ENCODE peak calls at places on chromosomes 5 and 9, in ten cellular contexts. K, F, Z, Y, H, G, U, D, E and Q are unnamed samples.

GRCh38 chr9:77770340-77770739 is 122.2 kb upstream of the GNA14 start:
- DNase-seq in K (no peak), F (no peak), Z (no peak), Y (no peak), H (no peak), G (peak), U (no peak), D (no peak), E (no peak), Q (no peak)

GRCh38 chr9:93713716-93714115 is 137.3 kb downstream of the PHF2 start:
- DNase-seq in K (no peak), F (no peak), Z (no peak), Y (no peak), H (no peak), G (no peak), U (no peak), D (no peak), E (no peak), Q (no peak)

GRCh38 chr5:34686762-34687268 is 30.7 kb downstream of the RAI14 start:
- DNase-seq in K (no peak), F (no peak), Z (no peak), Y (no peak), H (no peak), G (peak), U (no peak), D (no peak), E (peak), Q (no peak)

GRCh38 chr5:61228229-61228628 is 66.0 kb upstream of the SMIM15 start:
- DNase-seq in K (no peak), F (no peak), Z (no peak), Y (no peak), H (no peak), G (no peak), U (no peak), D (no peak), E (no peak), Q (no peak)

GRCh38 chr9:130308081-130308571 is 42.6 kb downstream of the HMCN2 start:
- DNase-seq in K (no peak), F (no peak), Z (peak), Y (peak), H (no peak), G (no peak), U (no peak), D (no peak), E (no peak), Q (no peak)

GRCh38 chr5:57304931-57305330 is 131.1 kb downstream of the GPBP1 start:
- DNase-seq in K (no peak), F (no peak), Z (no peak), Y (no peak), H (no peak), G (no peak), U (no peak), D (no peak), E (no peak), Q (no peak)

GRCh38 chr5:159051431-159052281 is 48.1 kb downstream of the EBF1 start:
- DNase-seq in K (no peak), F (peak), Z (no peak), Y (peak), H (peak), G (no peak), U (no peak), D (no peak), E (no peak), Q (peak)

GRCh38 chr9:127130661-127131538 is 8.5 kb upstream of the ANGPTL2 start:
- DNase-seq in K (no peak), F (no peak), Z (peak), Y (peak), H (no peak), G (peak), U (no peak), D (no peak), E (no peak), Q (peak)

GRCh38 chr9:127253446-127253845 is 11.1 kb upstream of the GARNL3 start:
- DNase-seq in K (no peak), F (no peak), Z (no peak), Y (peak), H (no peak), G (no peak), U (no peak), D (no peak), E (no peak), Q (no peak)

GRCh38 chr5:168651654-168652053 is 72.5 kb upstream of the PANK3 start:
- DNase-seq in K (no peak), F (no peak), Z (no peak), Y (no peak), H (no peak), G (peak), U (no peak), D (no peak), E (peak), Q (no peak)

GRCh38 chr5:135246605-135246922 is 152.5 kb downstream of the MACROH2A1 start:
- DNase-seq in K (peak), F (no peak), Z (no peak), Y (no peak), H (no peak), G (peak), U (no peak), D (no peak), E (no peak), Q (no peak)

GRCh38 chr9:79660615-79661014 is 88.8 kb downstream of the TLE4 start:
- DNase-seq in K (no peak), F (peak), Z (no peak), Y (peak), H (peak), G (no peak), U (no peak), D (no peak), E (no peak), Q (no peak)

GRCh38 chr5:100779669-100780375 is 123.3 kb downstream of the ST8SIA4 start:
- DNase-seq in K (no peak), F (no peak), Z (no peak), Y (no peak), H (no peak), G (no peak), U (no peak), D (no peak), E (no peak), Q (no peak)

GRCh38 chr5:40394715-40395114 is 285.0 kb upstream of the PTGER4 start:
- DNase-seq in K (no peak), F (no peak), Z (no peak), Y (no peak), H (no peak), G (no peak), U (no peak), D (no peak), E (no peak), Q (no peak)

GRCh38 chr5:72457491-72457890 is 49.7 kb downstream of the ZNF366 start:
- DNase-seq in K (no peak), F (no peak), Z (no peak), Y (no peak), H (no peak), G (no peak), U (no peak), D (no peak), E (no peak), Q (no peak)

GRCh38 chr9:92728831-92729734 is 35.5 kb downstream of the BICD2 start:
- DNase-seq in K (peak), F (no peak), Z (peak), Y (peak), H (peak), G (peak), U (no peak), D (no peak), E (no peak), Q (no peak)

GRCh38 chr9:109466623-109467590 is 31.2 kb downstream of the PTPN3 start:
- DNase-seq in K (no peak), F (no peak), Z (no peak), Y (no peak), H (no peak), G (peak), U (no peak), D (no peak), E (no peak), Q (no peak)

GRCh38 chr9:78239506-78239905 is 3.6 kb downstream of the CEP78 start:
- DNase-seq in K (no peak), F (peak), Z (no peak), Y (peak), H (peak), G (no peak), U (no peak), D (no peak), E (no peak), Q (no peak)

GRCh38 chr9:131752231-131752884 is 12.5 kb upstream of the RAPGEF1 start:
- DNase-seq in K (no peak), F (no peak), Z (no peak), Y (no peak), H (no peak), G (no peak), U (no peak), D (no peak), E (no peak), Q (no peak)

GRCh38 chr5:104513194-104513602 is 950.6 kb upstream of the NUDT12 start:
- DNase-seq in K (no peak), F (no peak), Z (no peak), Y (no peak), H (no peak), G (peak), U (no peak), D (no peak), E (no peak), Q (no peak)